ENCODE peak calls at places on chromosomes 3 and 15, in four cellular contexts. N is mucosa of descending colon, T is right lobe of liver, Z is AG10803. X is an unnamed sample.

GRCh38 chr3:85005947-85006346 is 47.2 kb downstream of the CADM2 start:
- DNase-seq in N (no peak), T (no peak), Z (no peak), X (no peak)

GRCh38 chr3:147367676-147368075 is 38.7 kb downstream of the ZIC4 start:
- DNase-seq in N (no peak), T (no peak), Z (no peak), X (no peak)

GRCh38 chr15:68995754-68996141 is 18.7 kb upstream of the NOX5 start:
- DNase-seq in N (no peak), T (no peak), Z (no peak), X (no peak)

GRCh38 chr3:45499529-45499928 is 95.0 kb upstream of the LIMD1 start:
- DNase-seq in N (no peak), T (no peak), Z (peak), X (peak)

GRCh38 chr3:17239417-17239816 is 354.7 kb downstream of the PLCL2 start:
- DNase-seq in N (no peak), T (no peak), Z (no peak), X (no peak)

GRCh38 chr3:185926445-185926844 is 11.4 kb downstream of the TRA2B start:
- DNase-seq in N (peak), T (no peak), Z (no peak), X (no peak)

GRCh38 chr3:66785191-66785909 is 212.8 kb upstream of the KBTBD8 start:
- DNase-seq in N (no peak), T (no peak), Z (no peak), X (no peak)

GRCh38 chr3:14725564-14726420 is 50.9 kb downstream of the C3orf20 start:
- DNase-seq in N (peak), T (no peak), Z (peak), X (no peak)

GRCh38 chr3:112302061-112302830 is 8.2 kb upstream of the SLC9C1 start:
- DNase-seq in N (no peak), T (no peak), Z (no peak), X (no peak)

GRCh38 chr3:127644641-127645040 is 15.7 kb downstream of the PODXL2 start:
- DNase-seq in N (no peak), T (no peak), Z (no peak), X (no peak)

GRCh38 chr3:178236555-178237277 is 299.5 kb upstream of the KCNMB2 start:
- DNase-seq in N (no peak), T (no peak), Z (peak), X (peak)

GRCh38 chr3:196246612-196247308 is 30.4 kb downstream of the SLC51A start:
- DNase-seq in N (no peak), T (no peak), Z (peak), X (peak)

GRCh38 chr15:44084728-44085127 is 110.3 kb downstream of the FRMD5 start:
- DNase-seq in N (no peak), T (no peak), Z (no peak), X (no peak)

GRCh38 chr3:150130404-150131100 is 159.9 kb upstream of the PFN2 start:
- DNase-seq in N (no peak), T (no peak), Z (no peak), X (no peak)

GRCh38 chr3:152835311-152836102 is 576 bp downstream of the P2RY1 start:
- DNase-seq in N (peak), T (peak), Z (peak), X (no peak)

GRCh38 chr3:13091898-13092620 is 18.8 kb upstream of the IQSEC1 start:
- DNase-seq in N (peak), T (peak), Z (peak), X (peak)

GRCh38 chr15:51088585-51088984 is 6.1 kb downstream of the TNFAIP8L3 start:
- DNase-seq in N (no peak), T (no peak), Z (no peak), X (no peak)

GRCh38 chr3:131353016-131353877 is 28.3 kb upstream of the NUDT16 start:
- DNase-seq in N (no peak), T (no peak), Z (no peak), X (peak)

GRCh38 chr15:86645861-86646393 is 566.3 kb downstream of the AGBL1 start:
- DNase-seq in N (no peak), T (no peak), Z (no peak), X (no peak)

GRCh38 chr3:165874663-165875489 is 37.7 kb upstream of the BCHE start:
- DNase-seq in N (no peak), T (no peak), Z (no peak), X (no peak)

GRCh38 chr3:189099505-189100290 is 72.1 kb upstream of the TPRG1 start:
- DNase-seq in N (no peak), T (no peak), Z (peak), X (no peak)

GRCh38 chr3:30199096-30199734 is 407.2 kb upstream of the TGFBR2 start:
- DNase-seq in N (peak), T (peak), Z (peak), X (peak)

GRCh38 chr15:28998511-28998910 is 112.7 kb downstream of the APBA2 start:
- DNase-seq in N (no peak), T (no peak), Z (no peak), X (no peak)

GRCh38 chr3:143731776-143732175 is 116.5 kb downstream of the SLC9A9 start:
- DNase-seq in N (no peak), T (no peak), Z (no peak), X (no peak)

GRCh38 chr3:189563841-189564563 is 67.2 kb upstream of the TP63 start:
- DNase-seq in N (no peak), T (no peak), Z (peak), X (peak)

GRCh38 chr15:82043726-82044372 is 2.0 kb downstream of the MEX3B start:
- DNase-seq in N (peak), T (no peak), Z (no peak), X (peak)

GRCh38 chr3:46908986-46909534 is 31.5 kb downstream of the PTH1R start:
- DNase-seq in N (peak), T (peak), Z (no peak), X (no peak)

GRCh38 chr3:46907960-46908293 is 30.4 kb downstream of the PTH1R start:
- DNase-seq in N (no peak), T (no peak), Z (no peak), X (no peak)

GRCh38 chr3:46907271-46907670 is 29.8 kb downstream of the PTH1R start:
- DNase-seq in N (no peak), T (peak), Z (no peak), X (no peak)

GRCh38 chr3:46909535-46910161 is 32.1 kb downstream of the PTH1R start:
- DNase-seq in N (peak), T (peak), Z (peak), X (peak)

DNA sequence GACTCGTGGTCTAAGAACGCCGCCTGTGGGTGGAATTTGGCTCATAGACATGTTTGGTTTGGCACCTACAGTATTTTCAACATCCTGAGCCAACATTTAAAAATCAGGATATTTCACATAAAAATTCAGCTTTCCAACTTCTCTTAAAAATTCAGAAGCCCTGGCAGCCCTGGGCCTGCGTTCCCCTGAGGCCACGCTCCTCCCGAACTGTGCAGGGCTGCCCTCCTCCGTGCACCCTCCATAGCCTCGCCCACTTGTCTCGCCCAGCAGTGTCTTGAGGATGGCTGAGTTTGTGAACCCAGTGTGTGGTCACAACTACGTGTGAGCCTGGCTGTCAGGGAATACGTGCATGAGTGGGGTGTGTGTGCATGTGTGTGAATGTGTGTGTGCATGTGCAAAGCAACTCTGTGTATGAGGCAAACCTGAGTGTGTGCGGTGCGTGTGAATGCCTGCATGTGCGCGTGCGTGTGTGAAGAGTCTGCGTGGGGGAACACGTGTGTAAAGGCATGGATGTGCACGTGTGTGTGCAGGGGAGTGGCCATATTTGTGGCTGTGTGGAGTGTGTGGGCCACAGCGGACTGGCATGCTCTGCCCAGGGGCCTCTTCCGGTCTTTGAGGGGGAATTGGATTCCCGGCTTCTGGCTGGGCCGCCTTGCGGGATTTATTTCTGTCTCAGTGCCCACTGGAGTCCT is 30.9 kb downstream of the PTH1R start:
- DNase-seq in N (peak), T (peak), Z (peak), X (peak)
- TF ChIP-seq CTCF in N (no peak), T (peak), Z (peak), X (peak)

GRCh38 chr15:75921732-75922703 is 18.3 kb downstream of the FBXO22 start:
- DNase-seq in N (peak), T (no peak), Z (peak), X (peak)
- TF ChIP-seq CTCF in N (peak), T (peak), Z (peak), X (peak)

DNA sequence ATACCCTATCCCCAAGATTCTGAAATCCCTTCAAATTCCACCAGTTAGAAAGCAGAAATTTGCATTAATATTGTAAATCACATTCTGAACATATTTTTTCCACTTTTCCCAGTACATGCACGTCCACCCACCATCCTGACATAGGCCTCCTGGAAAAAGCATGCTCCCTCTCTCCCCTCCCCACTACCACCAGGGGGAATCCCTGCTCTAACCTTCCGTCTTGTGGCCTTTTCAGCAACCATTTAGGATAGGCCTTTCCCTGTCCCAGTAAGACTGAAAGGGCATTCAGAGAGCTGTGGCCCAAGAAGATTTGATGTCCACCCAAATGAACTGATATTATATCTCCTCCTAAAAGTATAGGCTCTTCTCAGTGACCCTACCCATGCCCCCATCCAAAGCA is 182.1 kb downstream of the ARRDC4 start:
- DNase-seq in N (no peak), T (no peak), Z (no peak), X (no peak)
- TF ChIP-seq CTCF in N (no peak), T (no peak), Z (peak), X (peak)

GRCh38 chr15:40106203-40107161 is 2.2 kb downstream of the BMF start:
- DNase-seq in N (peak), T (peak), Z (peak), X (no peak)
- TF ChIP-seq CTCF in N (no peak), T (no peak), Z (peak), X (no peak)

GRCh38 chr3:39279745-39280517 is at the start of gene CX3CR1:
- DNase-seq in N (no peak), T (no peak), Z (no peak), X (no peak)
- TF ChIP-seq CTCF in N (no peak), T (no peak), Z (no peak), X (peak)

GRCh38 chr3:69446402-69447072 is 60.6 kb upstream of the FRMD4B start:
- DNase-seq in N (no peak), T (no peak), Z (no peak), X (no peak)

GRCh38 chr3:69452295-69452694 is 66.4 kb upstream of the FRMD4B start:
- DNase-seq in N (no peak), T (no peak), Z (no peak), X (no peak)

GRCh38 chr3:69454204-69454787 is 68.4 kb upstream of the FRMD4B start:
- DNase-seq in N (no peak), T (no peak), Z (no peak), X (no peak)

DNA sequence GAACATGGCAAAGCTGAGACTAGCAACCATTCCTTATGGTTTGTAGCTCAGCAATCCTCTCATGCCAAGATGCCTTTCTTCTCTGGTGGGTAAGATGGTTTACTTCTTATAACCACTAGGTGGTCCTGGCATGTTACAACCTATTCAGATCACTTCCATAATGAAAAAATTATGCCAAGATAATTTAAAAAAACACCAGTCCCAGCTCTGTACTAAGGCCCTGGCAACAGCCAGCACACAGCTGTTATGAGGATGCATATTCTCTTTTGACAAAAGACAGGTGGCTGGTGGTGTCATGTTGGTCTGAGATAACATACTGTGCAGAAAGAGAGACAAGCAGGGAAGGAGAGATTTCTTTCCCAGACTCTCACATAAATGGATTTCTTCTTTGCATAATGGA is 65.7 kb upstream of the FRMD4B start:
- DNase-seq in N (no peak), T (no peak), Z (no peak), X (no peak)
- TF ChIP-seq CTCF in N (no peak), T (no peak), Z (peak), X (peak)

DNA sequence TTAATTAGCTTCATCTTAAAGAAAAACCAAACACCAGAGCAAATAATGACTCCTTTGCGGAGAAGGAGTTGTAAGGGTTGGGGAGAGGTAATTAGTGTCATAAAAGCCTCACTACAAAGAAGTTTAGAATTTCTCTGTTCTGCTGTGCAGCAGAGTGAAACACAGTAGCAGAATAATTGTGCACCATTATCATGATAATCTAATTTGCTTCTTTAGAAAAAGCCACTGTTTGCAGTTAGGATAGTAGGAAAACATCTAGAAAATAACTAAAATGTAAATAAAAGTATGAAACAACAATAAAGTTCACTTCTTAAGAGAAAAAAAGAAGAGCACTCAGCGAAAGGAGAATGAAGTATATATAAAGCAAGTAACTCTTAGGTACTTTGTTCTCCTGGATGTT is 5.5 kb downstream of the SHOX2 start:
- DNase-seq in N (no peak), T (no peak), Z (no peak), X (no peak)
- TF ChIP-seq CTCF in N (no peak), T (no peak), Z (no peak), X (no peak)

GRCh38 chr15:52790166-52790708 is at the start of gene ONECUT1:
- DNase-seq in N (peak), T (peak), Z (peak), X (peak)

GRCh38 chr15:52791776-52792175 is 1.6 kb upstream of the ONECUT1 start:
- DNase-seq in N (no peak), T (no peak), Z (no peak), X (no peak)

GRCh38 chr15:52789008-52789600 is 1.0 kb downstream of the ONECUT1 start:
- DNase-seq in N (no peak), T (peak), Z (no peak), X (no peak)

GRCh38 chr15:52789601-52790165 is 453 bp downstream of the ONECUT1 start:
- DNase-seq in N (no peak), T (peak), Z (no peak), X (no peak)

DNA sequence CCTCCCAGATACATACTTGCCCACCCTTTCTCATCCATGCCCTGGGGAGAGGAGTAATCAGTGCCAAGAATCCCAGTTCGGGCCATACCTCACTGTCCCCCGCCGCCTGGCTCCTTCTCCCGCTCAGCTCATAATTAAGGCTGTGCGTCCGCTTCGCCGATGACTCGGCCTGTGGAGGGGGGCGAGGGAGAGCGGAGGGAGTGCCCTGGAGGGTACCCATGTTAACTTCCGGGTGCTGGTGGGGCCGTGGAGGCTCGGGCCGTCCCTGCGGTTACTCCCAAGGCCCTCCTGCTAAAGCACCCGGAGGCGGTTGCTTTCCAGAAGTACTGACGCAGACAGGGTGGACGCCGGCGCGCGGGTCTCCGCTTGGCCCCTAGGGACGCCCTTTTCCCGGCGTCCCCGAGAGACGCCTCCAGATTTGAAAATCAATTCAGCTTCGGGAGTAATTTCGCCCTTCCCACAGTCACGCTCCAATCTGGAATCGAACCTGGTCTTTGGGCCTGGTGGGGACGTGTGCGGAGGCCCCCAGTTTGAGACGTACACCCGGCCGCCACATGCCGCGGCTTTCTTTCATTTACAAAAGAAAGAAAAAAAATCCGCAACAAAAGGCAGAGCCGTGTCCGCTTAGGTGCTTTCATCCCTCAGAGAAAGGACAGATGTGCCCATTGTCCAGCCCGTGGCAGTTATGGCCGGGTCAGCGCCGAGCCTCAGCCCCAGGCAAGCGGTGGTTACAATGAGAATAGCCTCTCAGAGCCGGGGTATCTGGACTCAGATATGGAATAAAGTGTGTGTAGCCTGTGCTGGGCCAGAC is 1.0 kb upstream of the ONECUT1 start:
- DNase-seq in N (no peak), T (peak), Z (no peak), X (no peak)
- TF ChIP-seq CTCF in N (no peak), T (peak), Z (no peak), X (peak)

DNA sequence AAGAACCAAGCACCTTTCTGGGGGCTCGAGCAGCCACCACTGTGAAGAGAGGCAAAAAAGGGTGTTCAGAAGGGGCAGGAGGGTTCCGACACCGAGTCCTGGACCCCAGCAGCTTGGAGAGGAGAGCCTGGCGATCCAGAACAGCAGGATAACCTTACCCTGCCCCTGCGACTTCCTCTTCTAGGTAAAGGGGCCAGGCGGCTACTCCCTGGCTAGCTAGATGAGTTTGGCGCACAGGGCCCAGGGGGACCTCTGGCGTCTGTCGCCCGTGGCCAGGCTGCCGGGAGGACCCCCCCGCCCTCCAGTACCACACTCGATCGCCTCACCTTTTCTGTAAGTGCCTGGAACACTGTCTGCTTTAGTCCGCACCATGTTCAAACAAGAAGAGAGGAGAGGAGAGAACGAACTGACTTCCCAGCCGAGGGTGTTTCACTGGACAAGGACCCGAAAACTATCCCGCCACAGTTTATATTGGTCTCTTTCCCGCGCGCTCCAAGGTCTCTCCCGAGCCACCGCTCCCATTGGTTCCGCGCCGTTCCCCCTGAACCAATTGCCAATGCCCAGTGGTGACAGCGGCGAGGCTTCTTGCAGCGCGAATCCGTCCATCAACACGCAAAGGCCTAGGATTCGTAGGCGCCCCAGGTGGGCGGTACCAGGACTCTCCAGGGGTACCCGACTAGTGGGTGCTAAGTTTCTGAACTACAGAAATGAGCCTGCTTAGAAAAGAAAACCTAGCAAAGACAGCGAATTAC is at the start of gene PCLAF:
- DNase-seq in N (peak), T (peak), Z (peak), X (peak)
- TF ChIP-seq CTCF in N (no peak), T (peak), Z (no peak), X (no peak)

GRCh38 chr3:98341758-98342157 is 11.9 kb upstream of the OR5K4 start:
- DNase-seq in N (no peak), T (no peak), Z (no peak), X (no peak)

GRCh38 chr3:98339031-98339430 is 14.6 kb upstream of the OR5K4 start:
- DNase-seq in N (no peak), T (no peak), Z (no peak), X (no peak)

GRCh38 chr3:98343647-98344507 is 9.8 kb upstream of the OR5K4 start:
- DNase-seq in N (no peak), T (no peak), Z (peak), X (peak)
- TF ChIP-seq CTCF in N (no peak), T (peak), Z (peak), X (peak)